ENCODE peak calls at places on chromosomes 2 and 18, in ten cellular contexts. One of them, this sample, is unnamed.
A peak's percentile ranks its signal among the peaks of the same experiment; 100 is the strongest.

GRCh38 chr2:112092286-112093041 is 37.4 kb downstream of the TMEM87B start:
- DNase-seq in H9: no peak
- DNase-seq in spleen: no peak
- DNase-seq in heart right ventricle: no peak
- DNase-seq in SK-N-SH: no peak
- DNase-seq in A549: no peak
- DNase-seq in HCT116: no peak
- DNase-seq in cardiac muscle cell: no peak
- DNase-seq in naive thymus-derived CD4-positive, alpha-beta T cell: no peak
- DNase-seq in IMR-90: peak; percentile 83
- DNase-seq in this sample: no peak

GRCh38 chr2:29628882-29629281 is 292.5 kb downstream of the ALK start:
- DNase-seq in H9: no peak
- DNase-seq in spleen: no peak
- DNase-seq in heart right ventricle: no peak
- DNase-seq in SK-N-SH: no peak
- DNase-seq in A549: no peak
- DNase-seq in HCT116: no peak
- DNase-seq in cardiac muscle cell: peak; percentile 41
- DNase-seq in naive thymus-derived CD4-positive, alpha-beta T cell: no peak
- DNase-seq in IMR-90: peak; percentile 49
- DNase-seq in this sample: no peak

GRCh38 chr18:54147439-54147838 is 77.0 kb downstream of the MBD2 start:
- DNase-seq in H9: no peak
- DNase-seq in spleen: no peak
- DNase-seq in heart right ventricle: no peak
- DNase-seq in SK-N-SH: no peak
- DNase-seq in A549: no peak
- DNase-seq in HCT116: no peak
- DNase-seq in cardiac muscle cell: no peak
- DNase-seq in naive thymus-derived CD4-positive, alpha-beta T cell: peak; percentile 32
- DNase-seq in IMR-90: no peak
- DNase-seq in this sample: no peak

GRCh38 chr2:85695121-85695520 is 963 bp downstream of the GNLY start:
- DNase-seq in H9: no peak
- DNase-seq in spleen: no peak
- DNase-seq in heart right ventricle: no peak
- DNase-seq in SK-N-SH: no peak
- DNase-seq in A549: no peak
- DNase-seq in HCT116: no peak
- DNase-seq in cardiac muscle cell: no peak
- DNase-seq in naive thymus-derived CD4-positive, alpha-beta T cell: peak; percentile 18
- DNase-seq in IMR-90: no peak
- DNase-seq in this sample: no peak

GRCh38 chr2:28276076-28276618 is 116.5 kb upstream of the FOSL2 start:
- DNase-seq in H9: no peak
- DNase-seq in spleen: no peak
- DNase-seq in heart right ventricle: no peak
- DNase-seq in SK-N-SH: no peak
- DNase-seq in A549: peak; percentile 92
- DNase-seq in HCT116: peak; percentile 81
- DNase-seq in cardiac muscle cell: no peak
- DNase-seq in naive thymus-derived CD4-positive, alpha-beta T cell: no peak
- DNase-seq in IMR-90: peak; percentile 100
- DNase-seq in this sample: no peak

GRCh38 chr18:45119888-45120287 is 439.2 kb downstream of the SETBP1 start:
- DNase-seq in H9: no peak
- DNase-seq in spleen: no peak
- DNase-seq in heart right ventricle: no peak
- DNase-seq in SK-N-SH: peak; percentile 19
- DNase-seq in A549: no peak
- DNase-seq in HCT116: no peak
- DNase-seq in cardiac muscle cell: no peak
- DNase-seq in naive thymus-derived CD4-positive, alpha-beta T cell: no peak
- DNase-seq in IMR-90: no peak
- DNase-seq in this sample: no peak

GRCh38 chr18:8367217-8367988 is 241.8 kb upstream of the RAB12 start:
- DNase-seq in H9: peak; percentile 83
- DNase-seq in spleen: peak; percentile 81
- DNase-seq in heart right ventricle: peak; percentile 38
- DNase-seq in SK-N-SH: peak; percentile 50
- DNase-seq in A549: peak; percentile 7
- DNase-seq in HCT116: peak; percentile 7
- DNase-seq in cardiac muscle cell: peak; percentile 77
- DNase-seq in naive thymus-derived CD4-positive, alpha-beta T cell: peak; percentile 36
- DNase-seq in IMR-90: no peak
- DNase-seq in this sample: no peak

GRCh38 chr2:88698027-88698413 is 6.5 kb downstream of the RPIA start:
- DNase-seq in H9: no peak
- DNase-seq in spleen: no peak
- DNase-seq in heart right ventricle: no peak
- DNase-seq in SK-N-SH: no peak
- DNase-seq in A549: no peak
- DNase-seq in HCT116: no peak
- DNase-seq in cardiac muscle cell: no peak
- DNase-seq in naive thymus-derived CD4-positive, alpha-beta T cell: no peak
- DNase-seq in IMR-90: peak; percentile 4
- DNase-seq in this sample: no peak

GRCh38 chr2:237309416-237309815 is 104.5 kb downstream of the COL6A3 start:
- DNase-seq in H9: no peak
- DNase-seq in spleen: no peak
- DNase-seq in heart right ventricle: no peak
- DNase-seq in SK-N-SH: no peak
- DNase-seq in A549: no peak
- DNase-seq in HCT116: no peak
- DNase-seq in cardiac muscle cell: no peak
- DNase-seq in naive thymus-derived CD4-positive, alpha-beta T cell: no peak
- DNase-seq in IMR-90: no peak
- DNase-seq in this sample: no peak

GRCh38 chr2:88443353-88443938 is 9.0 kb downstream of the FOXI3 start:
- DNase-seq in H9: peak; percentile 64
- DNase-seq in spleen: no peak
- DNase-seq in heart right ventricle: no peak
- DNase-seq in SK-N-SH: no peak
- DNase-seq in A549: no peak
- DNase-seq in HCT116: no peak
- DNase-seq in cardiac muscle cell: no peak
- DNase-seq in naive thymus-derived CD4-positive, alpha-beta T cell: no peak
- DNase-seq in IMR-90: no peak
- DNase-seq in this sample: no peak

GRCh38 chr2:119800376-119800902 is 40.7 kb downstream of the PTPN4 start:
- DNase-seq in H9: no peak
- DNase-seq in spleen: no peak
- DNase-seq in heart right ventricle: no peak
- DNase-seq in SK-N-SH: no peak
- DNase-seq in A549: no peak
- DNase-seq in HCT116: no peak
- DNase-seq in cardiac muscle cell: no peak
- DNase-seq in naive thymus-derived CD4-positive, alpha-beta T cell: no peak
- DNase-seq in IMR-90: no peak
- DNase-seq in this sample: no peak

GRCh38 chr2:119801040-119801439 is 41.3 kb downstream of the PTPN4 start:
- DNase-seq in H9: no peak
- DNase-seq in spleen: no peak
- DNase-seq in heart right ventricle: no peak
- DNase-seq in SK-N-SH: no peak
- DNase-seq in A549: no peak
- DNase-seq in HCT116: no peak
- DNase-seq in cardiac muscle cell: no peak
- DNase-seq in naive thymus-derived CD4-positive, alpha-beta T cell: no peak
- DNase-seq in IMR-90: no peak
- DNase-seq in this sample: no peak

GRCh38 chr2:119808516-119809147 is 48.9 kb downstream of the PTPN4 start:
- DNase-seq in H9: no peak
- DNase-seq in spleen: no peak
- DNase-seq in heart right ventricle: no peak
- DNase-seq in SK-N-SH: no peak
- DNase-seq in A549: no peak
- DNase-seq in HCT116: no peak
- DNase-seq in cardiac muscle cell: no peak
- DNase-seq in naive thymus-derived CD4-positive, alpha-beta T cell: no peak
- DNase-seq in IMR-90: no peak
- DNase-seq in this sample: no peak

GRCh38 chr2:119803101-119803500 is 43.4 kb downstream of the PTPN4 start:
- DNase-seq in H9: no peak
- DNase-seq in spleen: no peak
- DNase-seq in heart right ventricle: no peak
- DNase-seq in SK-N-SH: no peak
- DNase-seq in A549: no peak
- DNase-seq in HCT116: no peak
- DNase-seq in cardiac muscle cell: no peak
- DNase-seq in naive thymus-derived CD4-positive, alpha-beta T cell: no peak
- DNase-seq in IMR-90: no peak
- DNase-seq in this sample: no peak
- H3K9me3 ChIP-seq in H9: no peaks in the 10 kb centered on the region
- H3K9me3 ChIP-seq in spleen: peaks cover 5% of the 10 kb centered on the region
- H3K9me3 ChIP-seq in heart right ventricle: no peaks in the 10 kb centered on the region
- H3K9me3 ChIP-seq in SK-N-SH: peaks cover 3% of the 10 kb centered on the region
- H3K9me3 ChIP-seq in A549: peaks cover 4% of the 10 kb centered on the region
- H3K9me3 ChIP-seq in HCT116: no peaks in the 10 kb centered on the region
- H3K9me3 ChIP-seq in cardiac muscle cell: no peaks in the 10 kb centered on the region
- H3K9me3 ChIP-seq in naive thymus-derived CD4-positive, alpha-beta T cell: no peaks in the 10 kb centered on the region
- H3K9me3 ChIP-seq in IMR-90: no peaks in the 10 kb centered on the region
- H3K9me3 ChIP-seq in this sample: no peaks in the 10 kb centered on the region

GRCh38 chr18:10863026-10863425 is 286.3 kb downstream of the PIEZO2 start:
- DNase-seq in H9: no peak
- DNase-seq in spleen: no peak
- DNase-seq in heart right ventricle: no peak
- DNase-seq in SK-N-SH: no peak
- DNase-seq in A549: no peak
- DNase-seq in HCT116: no peak
- DNase-seq in cardiac muscle cell: no peak
- DNase-seq in naive thymus-derived CD4-positive, alpha-beta T cell: no peak
- DNase-seq in IMR-90: peak; percentile 81
- DNase-seq in this sample: no peak
- H3K9me3 ChIP-seq in H9: no peaks in the 10 kb centered on the region
- H3K9me3 ChIP-seq in spleen: peaks cover 8% of the 10 kb centered on the region
- H3K9me3 ChIP-seq in heart right ventricle: no peaks in the 10 kb centered on the region
- H3K9me3 ChIP-seq in SK-N-SH: no peaks in the 10 kb centered on the region
- H3K9me3 ChIP-seq in A549: no peaks in the 10 kb centered on the region
- H3K9me3 ChIP-seq in HCT116: no peaks in the 10 kb centered on the region
- H3K9me3 ChIP-seq in cardiac muscle cell: no peaks in the 10 kb centered on the region
- H3K9me3 ChIP-seq in naive thymus-derived CD4-positive, alpha-beta T cell: no peaks in the 10 kb centered on the region
- H3K9me3 ChIP-seq in IMR-90: peaks cover 6% of the 10 kb centered on the region
- H3K9me3 ChIP-seq in this sample: no peaks in the 10 kb centered on the region

DNA sequence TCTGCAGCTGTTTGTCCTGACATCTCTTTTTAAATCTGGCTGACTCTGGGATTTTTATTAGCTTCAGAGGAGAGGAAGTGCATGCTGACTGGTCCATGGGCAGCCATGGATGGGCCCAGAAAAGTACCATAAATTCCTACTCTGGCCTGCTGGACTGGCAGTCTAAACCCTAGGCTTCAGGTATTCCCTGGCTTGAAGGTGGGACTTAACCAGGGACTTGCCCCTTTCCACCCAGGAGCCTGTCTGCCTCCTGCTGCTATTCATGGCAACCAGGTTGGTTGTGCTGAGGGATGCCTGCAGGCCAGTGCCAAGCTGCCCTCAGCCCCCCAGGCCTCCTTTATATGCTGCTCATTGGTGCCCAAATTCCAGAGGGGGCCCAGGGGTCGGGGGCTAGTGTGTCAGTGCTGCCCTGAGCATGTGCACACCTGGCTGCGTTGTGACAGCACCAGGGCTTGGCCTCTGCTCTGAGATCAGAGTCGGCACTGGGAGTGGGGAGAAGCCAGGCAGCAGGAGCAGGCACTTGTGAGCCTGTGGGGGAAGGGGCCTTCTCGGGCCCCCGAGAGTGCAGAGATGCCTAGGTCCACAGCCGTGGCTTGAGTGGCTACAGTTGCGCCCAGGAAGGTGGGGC is 195.7 kb upstream of the TFPI start:
- DNase-seq in H9: no peak
- DNase-seq in spleen: no peak
- DNase-seq in heart right ventricle: no peak
- DNase-seq in SK-N-SH: no peak
- DNase-seq in A549: no peak
- DNase-seq in HCT116: no peak
- DNase-seq in cardiac muscle cell: no peak
- DNase-seq in naive thymus-derived CD4-positive, alpha-beta T cell: no peak
- DNase-seq in IMR-90: no peak
- DNase-seq in this sample: no peak
- H3K9me3 ChIP-seq in H9: no peaks in the 10 kb centered on the region
- H3K9me3 ChIP-seq in spleen: no peaks in the 10 kb centered on the region
- H3K9me3 ChIP-seq in heart right ventricle: no peaks in the 10 kb centered on the region
- H3K9me3 ChIP-seq in SK-N-SH: peaks cover 4% of the 10 kb centered on the region
- H3K9me3 ChIP-seq in A549: no peaks in the 10 kb centered on the region
- H3K9me3 ChIP-seq in HCT116: no peaks in the 10 kb centered on the region
- H3K9me3 ChIP-seq in cardiac muscle cell: no peaks in the 10 kb centered on the region
- H3K9me3 ChIP-seq in naive thymus-derived CD4-positive, alpha-beta T cell: no peaks in the 10 kb centered on the region
- H3K9me3 ChIP-seq in IMR-90: no peaks in the 10 kb centered on the region
- H3K9me3 ChIP-seq in this sample: no peaks in the 10 kb centered on the region

GRCh38 chr2:230434677-230435324 is 18.8 kb downstream of the SP100 start:
- DNase-seq in H9: no peak
- DNase-seq in spleen: no peak
- DNase-seq in heart right ventricle: no peak
- DNase-seq in SK-N-SH: no peak
- DNase-seq in A549: no peak
- DNase-seq in HCT116: no peak
- DNase-seq in cardiac muscle cell: no peak
- DNase-seq in naive thymus-derived CD4-positive, alpha-beta T cell: no peak
- DNase-seq in IMR-90: no peak
- DNase-seq in this sample: no peak

GRCh38 chr2:230425377-230425776 is 9.4 kb downstream of the SP100 start:
- DNase-seq in H9: no peak
- DNase-seq in spleen: no peak
- DNase-seq in heart right ventricle: no peak
- DNase-seq in SK-N-SH: no peak
- DNase-seq in A549: no peak
- DNase-seq in HCT116: no peak
- DNase-seq in cardiac muscle cell: no peak
- DNase-seq in naive thymus-derived CD4-positive, alpha-beta T cell: no peak
- DNase-seq in IMR-90: no peak
- DNase-seq in this sample: no peak

GRCh38 chr2:230430957-230431635 is 15.1 kb downstream of the SP100 start:
- DNase-seq in H9: no peak
- DNase-seq in spleen: no peak
- DNase-seq in heart right ventricle: no peak
- DNase-seq in SK-N-SH: no peak
- DNase-seq in A549: no peak
- DNase-seq in HCT116: no peak
- DNase-seq in cardiac muscle cell: no peak
- DNase-seq in naive thymus-derived CD4-positive, alpha-beta T cell: no peak
- DNase-seq in IMR-90: no peak
- DNase-seq in this sample: no peak

GRCh38 chr2:230423851-230424458 is 8.0 kb downstream of the SP100 start:
- DNase-seq in H9: no peak
- DNase-seq in spleen: no peak
- DNase-seq in heart right ventricle: no peak
- DNase-seq in SK-N-SH: no peak
- DNase-seq in A549: no peak
- DNase-seq in HCT116: no peak
- DNase-seq in cardiac muscle cell: no peak
- DNase-seq in naive thymus-derived CD4-positive, alpha-beta T cell: no peak
- DNase-seq in IMR-90: peak; percentile 49
- DNase-seq in this sample: no peak

DNA sequence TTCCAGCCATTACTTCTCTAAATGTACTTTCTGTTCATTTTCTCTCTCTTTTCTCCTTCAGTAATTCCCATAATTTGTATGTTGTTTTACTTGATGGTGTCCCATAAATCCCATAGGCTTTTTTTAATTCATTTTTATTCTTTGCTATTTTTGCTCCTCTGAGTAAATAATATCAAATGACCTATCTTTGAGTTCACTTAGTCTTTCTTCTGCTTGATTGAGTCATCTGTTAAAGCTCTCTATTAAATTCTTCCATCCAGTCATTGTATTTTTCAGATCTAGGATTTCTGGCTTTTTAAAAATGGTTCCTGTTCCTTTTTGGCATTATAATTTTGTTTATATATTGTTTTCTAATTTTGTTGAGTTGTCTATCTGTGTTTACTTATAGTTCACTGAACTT is 13.5 kb downstream of the SP100 start:
- DNase-seq in H9: no peak
- DNase-seq in spleen: no peak
- DNase-seq in heart right ventricle: no peak
- DNase-seq in SK-N-SH: no peak
- DNase-seq in A549: no peak
- DNase-seq in HCT116: no peak
- DNase-seq in cardiac muscle cell: no peak
- DNase-seq in naive thymus-derived CD4-positive, alpha-beta T cell: no peak
- DNase-seq in IMR-90: no peak
- DNase-seq in this sample: no peak
- H3K9me3 ChIP-seq in H9: no peaks in the 10 kb centered on the region
- H3K9me3 ChIP-seq in spleen: peaks cover 30% of the 10 kb centered on the region
- H3K9me3 ChIP-seq in heart right ventricle: no peaks in the 10 kb centered on the region
- H3K9me3 ChIP-seq in SK-N-SH: peaks cover 13% of the 10 kb centered on the region
- H3K9me3 ChIP-seq in A549: peaks cover 6% of the 10 kb centered on the region
- H3K9me3 ChIP-seq in HCT116: no peaks in the 10 kb centered on the region
- H3K9me3 ChIP-seq in cardiac muscle cell: no peaks in the 10 kb centered on the region
- H3K9me3 ChIP-seq in naive thymus-derived CD4-positive, alpha-beta T cell: no peaks in the 10 kb centered on the region
- H3K9me3 ChIP-seq in IMR-90: peaks cover 5% of the 10 kb centered on the region
- H3K9me3 ChIP-seq in this sample: peaks cover 5% of the 10 kb centered on the region